ENCODE peak calls at places on chromosome 6, in ten cellular contexts. O, V, M, W, H, B, L, N, G and Z are unnamed samples.

GRCh38 chr6:26065952-26066380 is 21.3 kb upstream of the HFE start:
- DNase-seq in B (peak; percentile 65), N (peak; percentile 63), O (peak; percentile 80), W (peak; percentile 66), L (peak; percentile 86), V (peak; percentile 33), H (peak; percentile 67), M (peak; percentile 52), G (peak; percentile 93), Z (no peak)

GRCh38 chr6:118892248-118893094 is 1.5 kb upstream of the ASF1A start:
- DNase-seq in N (peak; percentile 51), B (no peak), V (no peak), L (no peak), O (no peak), M (no peak), W (no peak), H (no peak), G (peak; percentile 36), Z (no peak)

GRCh38 chr6:164124986-164125385 is 710.5 kb downstream of the QKI start:
- DNase-seq in N (no peak), B (no peak), V (no peak), W (no peak), G (no peak), O (no peak), M (no peak), H (no peak), L (no peak), Z (no peak)

GRCh38 chr6:137210903-137211302 is 8.3 kb downstream of the IFNGR1 start:
- DNase-seq in L (no peak), V (no peak), W (no peak), G (peak; percentile 62), O (no peak), H (no peak), N (no peak), B (no peak), M (no peak), Z (no peak)

GRCh38 chr6:138533667-138534066 is 34.4 kb upstream of the NHSL1 start:
- DNase-seq in W (no peak), M (no peak), L (no peak), O (no peak), H (no peak), B (no peak), N (no peak), V (no peak), G (peak; percentile 63), Z (no peak)

GRCh38 chr6:2478200-2478599 is 232.8 kb upstream of the GMDS start:
- DNase-seq in W (no peak), O (peak; percentile 59), G (peak; percentile 56), L (no peak), B (no peak), V (peak; percentile 41), H (no peak), M (no peak), N (no peak), Z (peak; percentile 32)

GRCh38 chr6:127102299-127102698 is 16.2 kb upstream of the RSPO3 start:
- DNase-seq in M (no peak), O (peak; percentile 96), H (no peak), V (peak; percentile 47), W (no peak), G (peak; percentile 100), L (no peak), N (no peak), B (no peak), Z (no peak)

GRCh38 chr6:9399916-9400315 is 964.6 kb upstream of the SLC35B3 start:
- DNase-seq in O (peak; percentile 49), W (no peak), L (no peak), M (no peak), B (no peak), G (no peak), N (no peak), H (no peak), V (no peak), Z (no peak)

GRCh38 chr6:42104807-42105713 is 37.4 kb downstream of the C6orf132 start:
- DNase-seq in G (no peak), V (no peak), L (no peak), N (no peak), H (no peak), M (no peak), W (no peak), O (no peak), B (no peak), Z (no peak)